ENCODE peak calls at places on chromosomes 13 and 19, in seven cellular contexts. Z, B, U, W, I, R and V are unnamed samples.
A peak's percentile ranks its signal among the peaks of the same experiment; 100 is the strongest.

GRCh38 chr13:99406799-99407201 is 94.5 kb upstream of the TM9SF2 start:
- DNase-seq in U (no peak), R (no peak), I (no peak), Z (no peak), W (no peak), B (no peak), V (no peak)

GRCh38 chr19:38247126-38247525 is 9.0 kb downstream of the PPP1R14A start:
- DNase-seq in Z (no peak), I (no peak), W (no peak), R (no peak), U (no peak), B (no peak), V (no peak)

GRCh38 chr13:112056739-112057433 is 10.1 kb upstream of the SOX1 start:
- DNase-seq in Z (no peak), I (peak; percentile 40), U (no peak), B (no peak), W (peak; percentile 63), R (no peak), V (no peak)

GRCh38 chr13:70856706-70857105 is 748.5 kb upstream of the KLHL1 start:
- DNase-seq in R (no peak), U (no peak), Z (no peak), B (no peak), I (no peak), W (no peak), V (no peak)

GRCh38 chr19:46431824-46432223 is 3.1 kb upstream of the PNMA8C start:
- DNase-seq in R (no peak), W (peak; percentile 86), U (no peak), B (no peak), Z (no peak), I (no peak), V (no peak)

GRCh38 chr13:51050021-51050886 is 60.8 kb downstream of the C13orf42 start:
- DNase-seq in Z (no peak), U (no peak), W (no peak), B (no peak), R (no peak), I (no peak), V (no peak)

GRCh38 chr13:33401238-33401637 is 115.7 kb upstream of the STARD13 start:
- DNase-seq in U (peak; percentile 31), Z (peak; percentile 64), I (no peak), R (no peak), W (no peak), B (no peak), V (no peak)

GRCh38 chr19:51020988-51021651 is 1.6 kb upstream of the KLK10 start:
- DNase-seq in U (peak; percentile 34), I (peak; percentile 54), W (peak; percentile 79), R (no peak), Z (peak; percentile 67), B (peak; percentile 35), V (peak; percentile 48)

GRCh38 chr13:48682452-48682851 is 28.7 kb downstream of the CYSLTR2 start:
- DNase-seq in R (no peak), B (no peak), U (no peak), W (no peak), Z (no peak), I (no peak), V (no peak)

GRCh38 chr13:37475966-37476365 is 122.6 kb downstream of the POSTN start:
- DNase-seq in R (no peak), U (no peak), B (no peak), Z (no peak), W (no peak), I (no peak), V (no peak)
- TF ChIP-seq POLR2AphosphoS5 in R (no peak), U (no peak), B (no peak), Z (no peak), W (no peak), I (no peak), V (no peak)

GRCh38 chr19:41530761-41531301 is 45.1 kb upstream of the CEACAM21 start:
- DNase-seq in Z (peak; percentile 84), W (no peak), U (no peak), I (no peak), B (no peak), R (no peak), V (peak; percentile 57)

GRCh38 chr19:41533691-41534090 is 42.3 kb upstream of the CEACAM21 start:
- DNase-seq in R (no peak), Z (no peak), W (no peak), B (no peak), U (no peak), I (no peak), V (no peak)

GRCh38 chr19:41532526-41532925 is 43.4 kb upstream of the CEACAM21 start:
- DNase-seq in W (no peak), I (no peak), Z (no peak), B (no peak), R (no peak), U (no peak), V (no peak)

GRCh38 chr19:41530184-41530534 is 45.8 kb upstream of the CEACAM21 start:
- DNase-seq in Z (no peak), U (no peak), I (no peak), B (no peak), R (no peak), W (no peak), V (no peak)

GRCh38 chr19:41531438-41532311 is 44.3 kb upstream of the CEACAM21 start:
- DNase-seq in R (no peak), Z (peak; percentile 98), U (peak; percentile 64), B (no peak), I (no peak), W (no peak), V (peak; percentile 90)
- H3K4me3 ChIP-seq in R (no peak overlapping the region), Z (no peak overlapping the region), U (no peak overlapping the region), B (no peak overlapping the region), I (no peak overlapping the region), W (no peak overlapping the region), V (peak overlapping the region; percentile 64)

GRCh38 chr13:114024603-114025431 is 50.9 kb upstream of the C13orf46 start:
- DNase-seq in I (no peak), U (no peak), R (no peak), W (no peak), B (no peak), Z (no peak), V (no peak)
- TF ChIP-seq POLR2AphosphoS5 in I (no peak), U (no peak), R (no peak), W (no peak), B (no peak), Z (no peak), V (no peak)

GRCh38 chr19:7924241-7924640 is 1.7 kb downstream of the CTXN1 start:
- DNase-seq in R (no peak), Z (no peak), W (no peak), U (no peak), I (no peak), B (no peak), V (no peak)

GRCh38 chr19:7921955-7922840 is 2.1 kb downstream of the SNAPC2 start:
- DNase-seq in B (no peak), I (no peak), R (no peak), Z (no peak), W (no peak), U (no peak), V (no peak)

GRCh38 chr19:7923295-7924191 is 2.4 kb downstream of the CTXN1 start:
- DNase-seq in B (no peak), I (no peak), W (no peak), Z (no peak), U (no peak), R (no peak), V (no peak)

GRCh38 chr19:7921302-7921954 is 1.3 kb downstream of the SNAPC2 start:
- DNase-seq in Z (no peak), W (no peak), B (no peak), I (no peak), U (no peak), R (no peak), V (no peak)

GRCh38 chr19:7922841-7923205 is 2.7 kb downstream of the SNAPC2 start:
- DNase-seq in I (no peak), R (no peak), B (no peak), U (no peak), W (no peak), Z (no peak), V (no peak)
- H3K4me3 ChIP-seq in I (no peak overlapping the region), R (no peak overlapping the region), B (no peak overlapping the region), U (no peak overlapping the region), W (no peak overlapping the region), Z (no peak overlapping the region), V (no peak overlapping the region)